ENCODE peak calls at places on chromosomes 11 and 22, in four cellular contexts. H, E, Q and A are unnamed samples.

GRCh38 chr11:30368394-30368793 is 45.5 kb downstream of the ARL14EP start:
- DNase-seq in H (no peak), E (no peak), Q (no peak), A (no peak)

GRCh38 chr11:129375731-129376657 is at the start of gene BARX2:
- DNase-seq in H (peak; percentile 69), E (peak; percentile 76), Q (peak; percentile 33), A (peak; percentile 90)

GRCh38 chr11:117554601-117555333 is 227.1 kb downstream of the CEP164 start:
- DNase-seq in H (no peak), E (no peak), Q (no peak), A (no peak)

GRCh38 chr11:46618789-46619188 is 1.4 kb downstream of the ATG13 start:
- DNase-seq in H (no peak), E (no peak), Q (no peak), A (no peak)

GRCh38 chr11:26842883-26843282 is 121.0 kb upstream of the SLC5A12 start:
- DNase-seq in H (no peak), E (peak; percentile 16), Q (no peak), A (no peak)

GRCh38 chr22:46992121-46992731 is 229.8 kb downstream of the TBC1D22A start:
- DNase-seq in H (no peak), E (no peak), Q (no peak), A (peak; percentile 42)

GRCh38 chr22:30876925-30877553 is 91.5 kb downstream of the MORC2 start:
- DNase-seq in H (no peak), E (no peak), Q (peak; percentile 28), A (peak; percentile 86)

GRCh38 chr22:44732017-44732561 is 20.3 kb upstream of the ARHGAP8 start:
- DNase-seq in H (no peak), E (no peak), Q (no peak), A (peak; percentile 65)

GRCh38 chr11:69285766-69286165 is 8.2 kb upstream of the MYEOV start:
- DNase-seq in H (no peak), E (no peak), Q (no peak), A (no peak)

GRCh38 chr11:63567044-63567840 is 4.1 kb upstream of the PLAAT2 start:
- DNase-seq in H (no peak), E (peak; percentile 66), Q (no peak), A (peak; percentile 72)

GRCh38 chr11:35247863-35248262 is 108.9 kb downstream of the CD44 start:
- DNase-seq in H (no peak), E (no peak), Q (no peak), A (no peak)

GRCh38 chr22:46674906-46675305 is 54.7 kb downstream of the GRAMD4 start:
- DNase-seq in H (no peak), E (no peak), Q (no peak), A (no peak)

GRCh38 chr11:62905286-62905685 is 15.9 kb downstream of the CHRM1 start:
- DNase-seq in H (no peak), E (no peak), Q (no peak), A (no peak)

GRCh38 chr11:118396097-118396501 is 5.3 kb upstream of the ATP5MG start:
- DNase-seq in H (no peak), E (no peak), Q (no peak), A (no peak)

GRCh38 chr22:42907404-42908081 is 50.5 kb upstream of the ARFGAP3 start:
- DNase-seq in H (no peak), E (no peak), Q (no peak), A (peak; percentile 48)

GRCh38 chr11:87463486-87464102 is 425.9 kb downstream of the TMEM135 start:
- DNase-seq in H (no peak), E (peak; percentile 53), Q (peak; percentile 64), A (peak; percentile 52)

GRCh38 chr11:18171377-18172000 is 1.1 kb upstream of the MRGPRX4 start:
- DNase-seq in H (peak; percentile 42), E (peak; percentile 56), Q (no peak), A (peak; percentile 77)

GRCh38 chr22:40243891-40244290 is 66.2 kb downstream of the TNRC6B start:
- DNase-seq in H (no peak), E (no peak), Q (no peak), A (no peak)

GRCh38 chr11:90705661-90706060 is 482.8 kb upstream of the CHORDC1 start:
- DNase-seq in H (no peak), E (no peak), Q (no peak), A (no peak)

GRCh38 chr22:31628969-31629723 is 32.9 kb downstream of the PISD start:
- DNase-seq in H (no peak), E (no peak), Q (no peak), A (peak; percentile 69)

GRCh38 chr11:16924826-16925494 is 89.3 kb downstream of the PLEKHA7 start:
- DNase-seq in H (peak; percentile 50), E (peak; percentile 71), Q (no peak), A (peak; percentile 93)

GRCh38 chr11:71489311-71490043 is 36.5 kb downstream of the NADSYN1 start:
- DNase-seq in H (no peak), E (no peak), Q (no peak), A (no peak)